ENCODE peak calls at places on chromosomes 13 and 19, in six cellular contexts. Z, X, L, E, O and G are unnamed samples.

GRCh38 chr13:42544246-42544915 is 29.6 kb upstream of the TNFSF11 start:
- DNase-seq in Z (no peak), X (no peak), L (no peak), E (no peak), O (no peak), G (no peak)

GRCh38 chr13:30125422-30126073 is 181.8 kb downstream of the KATNAL1 start:
- DNase-seq in Z (peak), X (no peak), L (peak), E (no peak), O (peak), G (peak)

GRCh38 chr19:53365899-53366493 is 491 bp downstream of the ZNF525 start:
- DNase-seq in Z (no peak), X (peak), L (no peak), E (no peak), O (no peak), G (peak)

GRCh38 chr19:4974855-4975469 is 6.0 kb downstream of the KDM4B start:
- DNase-seq in Z (no peak), X (no peak), L (no peak), E (no peak), O (no peak), G (no peak)

GRCh38 chr13:98476538-98476966 is 100.4 kb downstream of the STK24 start:
- DNase-seq in Z (peak), X (no peak), L (peak), E (no peak), O (no peak), G (peak)

GRCh38 chr13:113495494-113496251 is 5.2 kb upstream of the DCUN1D2 start:
- DNase-seq in Z (no peak), X (peak), L (no peak), E (no peak), O (no peak), G (no peak)

GRCh38 chr13:49098198-49098597 is 121.9 kb upstream of the MLNR start:
- DNase-seq in Z (peak), X (no peak), L (peak), E (peak), O (peak), G (peak)

GRCh38 chr13:45104294-45104693 is 16.0 kb upstream of the GTF2F2 start:
- DNase-seq in Z (no peak), X (no peak), L (no peak), E (no peak), O (no peak), G (no peak)

GRCh38 chr19:1237027-1237659 is 662 bp downstream of the CBARP start:
- DNase-seq in Z (peak), X (peak), L (no peak), E (no peak), O (no peak), G (no peak)

GRCh38 chr19:4508698-4509097 is 9.6 kb downstream of the PLIN4 start:
- DNase-seq in Z (no peak), X (no peak), L (no peak), E (no peak), O (no peak), G (no peak)

GRCh38 chr19:9971341-9971897 is 35.1 kb upstream of the OLFM2 start:
- DNase-seq in Z (no peak), X (no peak), L (no peak), E (no peak), O (no peak), G (no peak)

GRCh38 chr13:35978607-35979316 is 152.4 kb downstream of the DCLK1 start:
- DNase-seq in Z (peak), X (peak), L (no peak), E (no peak), O (peak), G (peak)

GRCh38 chr19:40921005-40921897 is 39.2 kb upstream of the CYP2A7 start:
- DNase-seq in Z (no peak), X (no peak), L (peak), E (no peak), O (no peak), G (peak)

GRCh38 chr19:2283835-2284507 is 2.0 kb upstream of the PEAK3 start:
- DNase-seq in Z (no peak), X (no peak), L (no peak), E (no peak), O (no peak), G (no peak)

GRCh38 chr13:109737606-109738005 is 48.8 kb downstream of the IRS2 start:
- DNase-seq in Z (no peak), X (no peak), L (no peak), E (no peak), O (no peak), G (peak)

GRCh38 chr13:91142572-91142971 is 204.9 kb upstream of the MIR17HG start:
- DNase-seq in Z (no peak), X (no peak), L (no peak), E (no peak), O (peak), G (no peak)

GRCh38 chr13:60654405-60654804 is 257.4 kb downstream of the TDRD3 start:
- DNase-seq in Z (peak), X (peak), L (no peak), E (no peak), O (peak), G (peak)

GRCh38 chr13:110339975-110340550 is 33.0 kb downstream of the COL4A2 start:
- DNase-seq in Z (no peak), X (no peak), L (no peak), E (peak), O (no peak), G (no peak)

GRCh38 chr13:112245959-112246358 is 130.2 kb upstream of the SPACA7 start:
- DNase-seq in Z (no peak), X (no peak), L (no peak), E (no peak), O (no peak), G (no peak)
- TF ChIP-seq CTCF in Z (no peak), X (no peak), L (no peak), E (no peak), O (no peak), G (no peak)

DNA sequence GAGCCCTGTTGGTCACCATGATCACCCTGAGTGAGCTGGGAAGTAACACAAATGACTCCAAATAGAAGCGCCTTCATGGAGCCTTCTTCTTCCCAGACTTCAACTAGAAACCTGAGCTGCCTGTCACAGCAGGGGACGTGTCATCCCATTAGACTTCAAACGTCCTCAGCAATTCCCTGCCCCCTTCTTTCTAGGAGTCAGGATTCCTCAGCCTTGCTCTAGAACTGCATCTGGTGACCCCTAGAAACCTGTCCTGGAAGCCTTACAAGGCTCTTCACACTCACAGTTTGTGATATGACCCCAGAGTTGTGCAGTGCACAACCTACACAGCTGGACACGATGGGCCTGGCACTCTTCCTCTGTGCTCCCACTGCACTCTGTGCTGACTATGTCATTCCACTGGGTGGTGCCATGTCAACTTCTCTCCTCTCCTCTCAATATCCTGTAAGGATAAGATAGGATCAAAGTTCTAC is 23.6 kb upstream of the TTYH1 start:
- DNase-seq in Z (no peak), X (no peak), L (no peak), E (no peak), O (no peak), G (no peak)
- TF ChIP-seq CTCF in Z (no peak), X (no peak), L (no peak), E (no peak), O (no peak), G (no peak)

GRCh38 chr19:6481541-6482342 is at the start of gene DENND1C:
- DNase-seq in Z (no peak), X (peak), L (no peak), E (no peak), O (no peak), G (no peak)
- TF ChIP-seq CTCF in Z (no peak), X (peak), L (no peak), E (peak), O (peak), G (peak)

GRCh38 chr19:42563352-42564210 is 31.1 kb downstream of the CEACAM8 start:
- DNase-seq in Z (no peak), X (peak), L (no peak), E (no peak), O (peak), G (peak)
- TF ChIP-seq CTCF in Z (peak), X (peak), L (peak), E (peak), O (peak), G (peak)

GRCh38 chr19:46404884-46405658 is 8.3 kb downstream of the CCDC8 start:
- DNase-seq in Z (peak), X (peak), L (peak), E (no peak), O (no peak), G (no peak)
- TF ChIP-seq CTCF in Z (no peak), X (peak), L (peak), E (no peak), O (no peak), G (peak)

DNA sequence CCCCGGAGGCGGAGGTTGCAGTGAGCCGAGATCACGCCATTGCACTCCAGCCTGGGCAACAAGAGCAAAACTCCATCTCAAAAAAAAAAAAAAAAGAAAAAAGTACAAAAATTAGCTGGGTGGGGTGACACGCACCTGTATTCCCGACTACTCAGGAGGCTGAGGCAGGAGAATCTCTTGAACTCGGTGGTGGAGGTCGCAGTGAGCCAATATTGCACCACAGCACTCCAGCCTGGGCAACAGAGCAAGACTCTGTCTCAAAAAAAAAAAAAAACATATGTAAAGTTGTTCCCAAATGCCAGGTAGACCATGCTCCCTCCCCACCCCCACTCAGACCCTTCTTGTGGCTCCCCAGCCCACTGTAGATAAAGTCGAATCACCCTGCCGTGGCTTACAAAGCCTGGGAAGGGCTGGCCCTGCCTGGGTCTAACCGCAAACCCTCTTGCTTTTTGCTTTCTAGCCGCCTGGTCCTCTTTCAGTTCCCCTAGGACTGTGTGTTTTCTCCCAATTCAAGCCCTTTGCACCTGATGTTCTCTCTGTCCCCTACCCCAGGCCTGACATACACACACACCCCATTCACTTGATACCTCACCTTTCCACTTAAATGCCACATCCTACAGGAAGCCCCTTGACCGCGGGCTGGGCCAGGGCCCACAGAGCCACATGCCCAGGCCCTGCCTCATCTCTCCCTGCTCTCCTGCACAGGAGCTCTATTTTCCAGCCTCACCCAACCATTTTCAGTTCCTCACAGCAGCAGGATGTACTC is 34.4 kb downstream of the MAP4K1 start:
- DNase-seq in Z (no peak), X (no peak), L (no peak), E (no peak), O (no peak), G (no peak)
- TF ChIP-seq CTCF in Z (no peak), X (no peak), L (no peak), E (no peak), O (no peak), G (no peak)

GRCh38 chr19:47600246-47601179 is 8.4 kb upstream of the BICRA start:
- DNase-seq in Z (peak), X (peak), L (peak), E (peak), O (peak), G (peak)
- TF ChIP-seq CTCF in Z (peak), X (no peak), L (no peak), E (no peak), O (no peak), G (peak)

GRCh38 chr19:29467824-29468401 is 57.9 kb upstream of the VSTM2B start:
- DNase-seq in Z (no peak), X (peak), L (no peak), E (no peak), O (no peak), G (peak)
- TF ChIP-seq CTCF in Z (no peak), X (peak), L (no peak), E (no peak), O (no peak), G (peak)

GRCh38 chr19:33214621-33215020 is 11.0 kb downstream of the SLC7A10 start:
- DNase-seq in Z (no peak), X (peak), L (no peak), E (no peak), O (no peak), G (peak)
- TF ChIP-seq CTCF in Z (no peak), X (peak), L (no peak), E (no peak), O (peak), G (peak)